ENCODE peak calls at places on chromosomes 6 and 20, in five cellular contexts. R is heart left ventricle, E is RCC 7860, U is occipital lobe, K is omental fat pad. T is an unnamed sample.

GRCh38 chr20:36645998-36646397 is at the start of gene SLA2:
- DNase-seq in U (no peak), R (peak), K (no peak), E (no peak), T (no peak)

GRCh38 chr20:35503841-35504460 is 25.5 kb downstream of the C20orf173 start:
- DNase-seq in K (no peak), E (no peak), R (peak), U (no peak), T (peak)

GRCh38 chr6:112717401-112717800 is 370.3 kb downstream of the RFPL4B start:
- DNase-seq in U (no peak), K (no peak), E (no peak), R (no peak), T (no peak)

GRCh38 chr6:169263836-169264608 is 10.4 kb upstream of the THBS2 start:
- DNase-seq in E (peak), K (no peak), U (no peak), R (no peak), T (peak)

GRCh38 chr20:53274365-53274764 is 302.2 kb downstream of the TSHZ2 start:
- DNase-seq in R (no peak), E (no peak), K (no peak), U (no peak), T (no peak)

GRCh38 chr6:113490356-113490755 is 366.8 kb upstream of the MARCKS start:
- DNase-seq in E (no peak), U (no peak), R (no peak), K (no peak), T (no peak)

GRCh38 chr20:19251506-19251905 is 39.1 kb downstream of the SLC24A3 start:
- DNase-seq in R (no peak), K (no peak), U (no peak), E (no peak), T (no peak)

GRCh38 chr20:5397418-5397817 is 80.7 kb upstream of the PROKR2 start:
- DNase-seq in R (no peak), K (no peak), U (no peak), E (peak), T (no peak)

GRCh38 chr6:44489912-44490604 is 102.6 kb downstream of the CDC5L start:
- DNase-seq in R (no peak), K (no peak), E (peak), U (peak), T (peak)

GRCh38 chr6:6515691-6516607 is 72.6 kb upstream of the LY86 start:
- DNase-seq in K (no peak), E (no peak), R (no peak), U (no peak), T (no peak)

GRCh38 chr6:20217476-20217855 is 5.2 kb upstream of the MBOAT1 start:
- DNase-seq in K (no peak), E (no peak), U (no peak), R (no peak), T (no peak)

GRCh38 chr20:37615507-37616425 is 78.1 kb upstream of the CTNNBL1 start:
- DNase-seq in E (peak), K (no peak), R (no peak), U (no peak), T (no peak)

GRCh38 chr6:89252902-89253301 is 35.7 kb upstream of the GABRR1 start:
- DNase-seq in K (no peak), R (no peak), E (no peak), U (no peak), T (no peak)

GRCh38 chr6:26012061-26012460 is 49.5 kb downstream of the TRIM38 start:
- DNase-seq in K (no peak), U (no peak), E (no peak), R (no peak), T (no peak)

GRCh38 chr6:24445704-24446103 is 43.0 kb downstream of the MRS2 start:
- DNase-seq in U (no peak), K (no peak), R (no peak), E (no peak), T (no peak)

GRCh38 chr6:143745160-143746133 is 67.7 kb downstream of the PHACTR2 start:
- DNase-seq in K (no peak), R (no peak), E (no peak), U (no peak), T (no peak)

GRCh38 chr20:14445310-14445709 is 107.9 kb upstream of the FLRT3 start:
- DNase-seq in K (no peak), R (no peak), E (no peak), U (no peak), T (no peak)

GRCh38 chr6:112307707-112308106 is 39.4 kb upstream of the RFPL4B start:
- DNase-seq in K (no peak), R (no peak), U (no peak), E (peak), T (no peak)

GRCh38 chr6:120938876-120939231 is 395.4 kb downstream of the TBC1D32 start:
- DNase-seq in E (no peak), K (no peak), R (no peak), U (no peak), T (no peak)

GRCh38 chr6:35092362-35093117 is 48.6 kb downstream of the TCP11 start:
- DNase-seq in U (no peak), E (peak), K (no peak), R (no peak), T (peak)